ENCODE peak calls at places on chromosomes 6 and 20, in nine cellular contexts. E is GM23248, Q is GM23338, V is A549, F is astrocyte, J is PC-3, D is HCT116, Z is endothelial cell of umbilical vein, X is neural progenitor cell. C is an unnamed sample.
A peak's percentile ranks its signal among the peaks of the same experiment; 100 is the strongest.

GRCh38 chr6:96537726-96538125 is 16.1 kb downstream of the UFL1 start:
- DNase-seq in X (no peak), J (no peak), E (no peak), V (no peak), Z (no peak), F (no peak), Q (no peak), D (no peak), C (no peak)

GRCh38 chr6:169225887-169226286 is 27.8 kb downstream of the THBS2 start:
- DNase-seq in Z (no peak), D (no peak), J (no peak), V (no peak), F (no peak), X (no peak), E (no peak), Q (no peak), C (no peak)

GRCh38 chr6:33621396-33622388 is 570 bp downstream of the ITPR3 start:
- DNase-seq in F (no peak), D (no peak), Q (peak; percentile 68), X (peak; percentile 61), E (peak; percentile 56), J (peak; percentile 49), V (no peak), Z (peak; percentile 34), C (no peak)

GRCh38 chr20:45781391-45781931 is 10.2 kb downstream of the WFDC3 start:
- DNase-seq in V (no peak), X (no peak), E (peak; percentile 89), D (peak; percentile 92), J (peak; percentile 96), Q (no peak), F (peak; percentile 95), Z (peak; percentile 54), C (no peak)

GRCh38 chr6:31187780-31188194 is 17.3 kb upstream of the POU5F1 start:
- DNase-seq in J (peak; percentile 33), E (no peak), D (no peak), Z (no peak), F (no peak), X (no peak), V (no peak), Q (no peak), C (no peak)

GRCh38 chr6:26464416-26465131 is 6.8 kb downstream of the BTN2A1 start:
- DNase-seq in J (no peak), V (no peak), Z (no peak), Q (no peak), E (no peak), X (no peak), D (no peak), F (no peak), C (no peak)

GRCh38 chr20:44886828-44887227 is 1.3 kb downstream of the YWHAB start:
- DNase-seq in V (no peak), Q (no peak), Z (no peak), E (no peak), D (no peak), X (no peak), J (no peak), F (no peak), C (no peak)

GRCh38 chr6:165869526-165869925 is 206.5 kb upstream of the PDE10A start:
- DNase-seq in X (no peak), J (no peak), E (no peak), D (no peak), V (no peak), Z (no peak), F (no peak), Q (no peak), C (no peak)

GRCh38 chr20:45878076-45878731 is 2.8 kb upstream of the ZSWIM1 start:
- DNase-seq in V (no peak), Z (no peak), D (no peak), E (peak; percentile 78), X (no peak), Q (no peak), F (no peak), J (no peak), C (no peak)

GRCh38 chr6:56570434-56571359 is 72.0 kb downstream of the DST start:
- DNase-seq in X (no peak), E (peak; percentile 55), Q (peak; percentile 51), Z (peak; percentile 52), J (peak; percentile 60), D (no peak), F (peak; percentile 10), V (peak; percentile 20), C (no peak)

GRCh38 chr6:113837170-113837569 is 20.0 kb upstream of the MARCKS start:
- DNase-seq in Z (no peak), F (no peak), J (no peak), V (no peak), X (no peak), D (no peak), Q (no peak), E (no peak), C (no peak)

GRCh38 chr6:118524686-118525085 is 23.4 kb upstream of the PLN start:
- DNase-seq in X (no peak), F (no peak), E (no peak), Z (no peak), J (no peak), Q (peak; percentile 59), V (no peak), D (no peak), C (no peak)

GRCh38 chr6:48765352-48765961 is 654.5 kb upstream of the PTCHD4 start:
- DNase-seq in X (peak; percentile 77), J (peak; percentile 87), D (peak; percentile 59), Q (peak; percentile 88), F (peak; percentile 46), E (peak; percentile 81), Z (peak; percentile 74), V (no peak), C (no peak)

GRCh38 chr20:37362821-37363220 is 16.9 kb downstream of the SRC start:
- DNase-seq in Z (no peak), F (no peak), V (no peak), D (no peak), Q (no peak), E (no peak), X (no peak), J (no peak), C (no peak)

GRCh38 chr20:37362231-37362792 is 16.4 kb downstream of the SRC start:
- DNase-seq in F (no peak), X (no peak), Z (no peak), D (no peak), V (no peak), E (no peak), Q (no peak), J (no peak), C (no peak)

GRCh38 chr20:37364013-37364926 is 18.3 kb downstream of the SRC start:
- DNase-seq in V (no peak), Q (no peak), D (no peak), J (no peak), F (no peak), E (no peak), Z (no peak), X (no peak), C (no peak)

GRCh38 chr20:37364927-37365272 is 19.0 kb downstream of the SRC start:
- DNase-seq in E (no peak), Q (no peak), Z (no peak), D (no peak), V (no peak), J (no peak), F (no peak), X (no peak), C (no peak)

DNA sequence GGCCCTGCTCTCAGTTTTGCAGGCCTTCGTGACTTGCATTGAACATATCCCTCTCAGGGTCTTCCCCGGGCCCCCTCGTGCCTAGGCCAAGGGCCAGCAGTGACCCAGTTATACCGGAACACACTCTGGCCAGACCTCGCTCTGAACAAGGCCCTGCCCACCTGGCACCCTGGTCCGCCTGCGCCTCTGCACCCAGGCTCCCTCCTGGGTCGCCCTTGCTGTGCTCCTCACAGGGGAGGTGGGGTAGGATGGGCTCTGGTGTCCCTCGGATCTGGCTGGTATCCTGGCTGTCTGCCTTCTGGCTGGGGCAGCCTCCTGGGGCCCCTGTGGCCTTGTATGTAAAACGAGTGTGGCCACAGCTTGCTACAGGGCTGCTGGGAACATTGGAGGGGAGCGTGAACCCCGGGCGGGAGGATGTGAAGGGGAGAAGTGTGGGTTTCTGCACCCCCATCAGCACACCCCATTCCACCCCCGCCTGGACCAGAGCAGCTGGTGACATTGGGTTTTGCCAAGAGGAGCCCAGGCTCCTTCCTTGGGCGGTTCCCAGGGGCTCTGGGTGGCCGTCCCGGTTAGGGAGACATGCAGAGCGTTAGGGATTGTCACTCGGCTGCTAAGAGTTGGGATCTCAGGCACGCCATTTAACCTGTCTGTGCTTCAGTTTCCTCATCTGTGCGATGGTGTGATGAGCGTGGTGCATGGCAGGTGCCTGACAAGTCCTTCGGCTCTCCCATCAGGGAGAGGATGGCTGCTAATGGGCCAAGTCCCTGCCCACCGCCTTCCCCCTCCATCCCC is 17.5 kb downstream of the SRC start:
- DNase-seq in Q (no peak), Z (no peak), E (no peak), F (no peak), X (no peak), V (no peak), J (no peak), D (no peak), C (no peak)
- H3K4me2 ChIP-seq in Q (no peak overlapping the region), Z (no peak overlapping the region), E (no peak overlapping the region), F (no peak overlapping the region), X (no peak overlapping the region), V (no peak overlapping the region), J (no peak overlapping the region), D (no peak overlapping the region), C (no peak overlapping the region)

GRCh38 chr6:154682633-154683125 is 50.5 kb upstream of the SCAF8 start:
- DNase-seq in D (no peak), F (no peak), E (no peak), Q (no peak), X (no peak), Z (no peak), J (no peak), V (no peak), C (no peak)
- H3K4me2 ChIP-seq in D (no peak overlapping the region), F (no peak overlapping the region), E (no peak overlapping the region), Q (no peak overlapping the region), X (no peak overlapping the region), Z (no peak overlapping the region), J (no peak overlapping the region), V (no peak overlapping the region), C (no peak overlapping the region)

DNA sequence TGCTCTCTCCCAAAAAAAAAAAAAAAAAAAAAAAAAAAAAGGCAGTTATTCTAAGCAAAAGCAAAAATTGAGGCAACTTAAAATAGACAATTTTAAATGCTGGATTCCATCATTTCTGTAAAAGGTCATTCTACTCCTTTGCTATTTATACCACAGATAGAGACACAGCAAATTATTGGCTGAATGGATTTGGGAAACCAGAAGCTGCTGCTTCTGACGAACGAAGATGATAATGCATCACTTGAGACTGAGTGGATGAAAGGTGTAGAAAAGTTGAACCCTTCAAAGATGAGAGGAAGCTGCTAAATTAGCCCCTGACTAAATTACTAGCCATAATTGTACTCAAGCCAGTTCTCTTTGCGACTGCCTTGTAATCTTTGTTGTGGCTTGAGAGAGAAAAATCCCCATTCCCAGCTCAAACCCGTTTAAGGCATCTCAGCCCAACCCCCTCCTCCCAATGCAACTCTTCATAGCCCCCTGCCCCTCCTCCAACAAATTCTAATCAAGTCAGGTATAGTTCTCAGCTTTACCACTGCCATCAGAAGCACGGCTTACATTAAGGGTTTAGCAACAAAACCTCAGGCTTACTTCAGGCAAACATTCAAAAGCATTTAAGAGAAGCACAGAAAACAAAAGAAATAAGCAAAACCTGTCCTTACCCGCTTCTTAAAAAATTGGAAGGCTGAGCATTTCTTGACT is 1.0 kb downstream of the SGK1 start:
- DNase-seq in F (no peak), Z (no peak), Q (peak; percentile 58), X (peak; percentile 29), V (no peak), J (no peak), E (no peak), D (no peak), C (no peak)
- H3K4me2 ChIP-seq in F (peak overlapping the region; percentile 100), Z (peak overlapping the region; percentile 64), Q (peak overlapping the region; percentile 81), X (peak overlapping the region; percentile 92), V (peak overlapping the region; percentile 87), J (peak overlapping the region; percentile 96), E (peak overlapping the region; percentile 98), D (peak overlapping the region; percentile 59), C (peak overlapping the region; percentile 79)

GRCh38 chr6:37550436-37550835 is 50.7 kb upstream of the CCDC167 start:
- DNase-seq in J (peak; percentile 54), V (no peak), X (no peak), D (no peak), Q (no peak), E (peak; percentile 75), F (peak; percentile 70), Z (no peak), C (no peak)
- H3K4me2 ChIP-seq in J (no peak overlapping the region), V (no peak overlapping the region), X (no peak overlapping the region), D (no peak overlapping the region), Q (no peak overlapping the region), E (no peak overlapping the region), F (peak overlapping the region; percentile 10), Z (no peak overlapping the region), C (peak overlapping the region; percentile 19)